ENCODE peak calls at places on chromosomes 1 and 21, in five cellular contexts. I is neuronal stem cell, G is IMR-90, F is trophoblast cell, E is H1. W is an unnamed sample.
A peak's percentile ranks its signal among the peaks of the same experiment; 100 is the strongest.

GRCh38 chr1:248813546-248813945 is 12.2 kb downstream of the SH3BP5L start:
- DNase-seq in I (no peak), G (no peak), F (no peak), E (no peak), W (no peak)

GRCh38 chr1:192133350-192133950 is 24.8 kb upstream of the RGS18 start:
- DNase-seq in G (peak; percentile 66), F (peak; percentile 74), E (no peak), I (no peak), W (no peak)

GRCh38 chr1:82446955-82447354 is 646.2 kb downstream of the ADGRL2 start:
- DNase-seq in F (no peak), G (no peak), E (no peak), I (no peak), W (no peak)

GRCh38 chr1:204091066-204091465 is 18.2 kb downstream of the SOX13 start:
- DNase-seq in F (no peak), E (no peak), G (no peak), I (no peak), W (no peak)

GRCh38 chr1:36879613-36880012 is 154.7 kb downstream of the GRIK3 start:
- DNase-seq in I (no peak), G (no peak), E (no peak), F (no peak), W (no peak)

GRCh38 chr1:246776923-246777322 is 52.7 kb downstream of the SCCPDH start:
- DNase-seq in G (no peak), F (no peak), E (no peak), I (no peak), W (no peak)

GRCh38 chr21:35150562-35151226 is 101.6 kb upstream of the RUNX1 start:
- DNase-seq in G (peak; percentile 73), F (no peak), E (no peak), I (no peak), W (peak; percentile 39)

GRCh38 chr21:23475518-23476189 is 2131.6 kb downstream of the MRPL39 start:
- DNase-seq in I (no peak), F (peak; percentile 52), E (no peak), G (no peak), W (no peak)

GRCh38 chr1:96643519-96643918 is 78.1 kb upstream of the PTBP2 start:
- DNase-seq in I (no peak), G (no peak), F (no peak), E (no peak), W (no peak)

GRCh38 chr1:181033128-181033798 is 520 bp upstream of the MR1 start:
- DNase-seq in I (no peak), E (no peak), F (peak; percentile 36), G (peak; percentile 35), W (peak; percentile 73)

GRCh38 chr1:177948336-177948972 is 21.4 kb downstream of the SEC16B start:
- DNase-seq in E (peak; percentile 29), G (peak; percentile 65), I (peak; percentile 67), F (peak; percentile 85), W (peak; percentile 75)

GRCh38 chr1:109564189-109564878 is 15.9 kb downstream of the GNAI3 start:
- DNase-seq in E (no peak), F (peak; percentile 73), G (no peak), I (no peak), W (no peak)

GRCh38 chr1:193654951-193655705 is 468.7 kb upstream of the B3GALT2 start:
- DNase-seq in E (no peak), I (no peak), G (peak; percentile 32), F (no peak), W (no peak)

GRCh38 chr1:188027613-188028012 is 1198.9 kb downstream of the PLA2G4A start:
- DNase-seq in I (no peak), F (peak; percentile 84), E (no peak), G (peak; percentile 97), W (peak; percentile 97)

GRCh38 chr1:172727956-172728603 is 69.2 kb downstream of the FASLG start:
- DNase-seq in F (peak; percentile 59), I (no peak), G (peak; percentile 29), E (no peak), W (peak; percentile 22)

GRCh38 chr1:235317179-235317578 is 10.8 kb downstream of the ARID4B start:
- DNase-seq in I (no peak), G (no peak), E (no peak), F (no peak), W (no peak)

GRCh38 chr1:203081465-203082355 is 4.1 kb downstream of the MYOG start:
- DNase-seq in E (no peak), I (no peak), G (no peak), F (no peak), W (no peak)

GRCh38 chr1:201013031-201013485 is 10.5 kb downstream of the KIF21B start:
- DNase-seq in F (no peak), I (no peak), G (no peak), E (no peak), W (no peak)

GRCh38 chr1:52288286-52288685 is 77.7 kb downstream of the CC2D1B start:
- DNase-seq in G (peak; percentile 64), I (no peak), E (no peak), F (peak; percentile 60), W (peak; percentile 15)

GRCh38 chr21:25039461-25040380 is 567.6 kb downstream of the MRPL39 start:
- DNase-seq in F (no peak), E (no peak), G (peak; percentile 5), I (peak; percentile 41), W (no peak)

GRCh38 chr21:20970691-20971090 is 27.5 kb upstream of the NCAM2 start:
- DNase-seq in F (no peak), G (no peak), I (no peak), E (no peak), W (no peak)

GRCh38 chr1:83052865-83053264 is 946.1 kb downstream of the TTLL7 start:
- DNase-seq in F (peak; percentile 19), E (no peak), I (no peak), G (no peak), W (no peak)

GRCh38 chr1:32321712-32322291 is 14.2 kb downstream of the MARCKSL1 start:
- DNase-seq in F (no peak), G (no peak), I (no peak), E (no peak), W (no peak)

GRCh38 chr1:36136535-36136934 is 11.5 kb upstream of the COL8A2 start:
- DNase-seq in E (no peak), G (peak; percentile 92), F (no peak), I (no peak), W (peak; percentile 30)

GRCh38 chr1:28807046-28807445 is 4.9 kb upstream of the OPRD1 start:
- DNase-seq in E (no peak), F (no peak), I (no peak), G (no peak), W (no peak)

GRCh38 chr1:63968663-63969460 is 195.0 kb downstream of the ROR1 start:
- DNase-seq in F (no peak), I (no peak), G (peak; percentile 54), E (no peak), W (peak; percentile 33)

GRCh38 chr1:183210678-183211077 is 24.6 kb downstream of the LAMC2 start:
- DNase-seq in F (no peak), E (no peak), G (no peak), I (no peak), W (no peak)

GRCh38 chr1:101026394-101026788 is 807 bp upstream of the DPH5 start:
- DNase-seq in G (no peak), E (no peak), F (no peak), I (no peak), W (no peak)

GRCh38 chr21:33931799-33932390 is 16.3 kb upstream of the ATP5PO start:
- DNase-seq in F (no peak), G (no peak), I (no peak), E (no peak), W (peak; percentile 55)

GRCh38 chr1:150236614-150236934 is 662 bp upstream of the ANP32E start:
- DNase-seq in G (no peak), I (no peak), E (no peak), F (no peak), W (no peak)

GRCh38 chr1:150234309-150234646 is 1.6 kb downstream of the ANP32E start:
- DNase-seq in F (no peak), I (no peak), E (no peak), G (no peak), W (no peak)

GRCh38 chr1:150235852-150236613 is at the start of gene ANP32E:
- DNase-seq in E (peak; percentile 94), G (peak; percentile 100), I (peak; percentile 99), F (peak; percentile 97), W (peak; percentile 100)

GRCh38 chr1:150234647-150235435 is 1.1 kb downstream of the ANP32E start:
- DNase-seq in I (peak; percentile 65), E (no peak), G (peak; percentile 60), F (peak; percentile 68), W (peak; percentile 90)

DNA sequence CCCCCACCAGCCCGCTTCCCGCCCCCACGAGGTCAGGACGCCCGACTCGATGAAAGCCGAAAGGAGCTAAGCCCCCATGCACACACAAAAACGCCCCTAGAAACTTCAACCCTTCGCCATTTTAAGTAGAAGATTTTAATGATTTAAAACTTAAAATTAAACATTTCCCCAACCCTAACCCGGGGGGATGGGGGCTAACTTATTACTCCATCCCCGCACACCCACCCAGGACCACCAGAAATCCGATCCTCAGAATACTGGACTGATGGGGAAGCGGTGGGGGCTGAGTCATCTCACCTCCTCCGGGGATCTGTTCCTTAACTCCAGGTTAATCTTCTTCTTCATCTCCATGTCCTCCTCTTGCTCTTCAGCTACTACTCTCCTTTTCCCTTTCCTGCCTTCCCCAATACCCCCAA is 468 bp downstream of the ANP32E start:
- DNase-seq in E (no peak), G (no peak), F (peak; percentile 41), I (no peak), W (no peak)
- H4K91ac ChIP-seq in E (peak overlapping the region; percentile 17), G (peak overlapping the region; percentile 7), F (peak overlapping the region; percentile 67), I (no peak overlapping the region), W (no peak overlapping the region)

GRCh38 chr1:19884312-19884711 is 2.1 kb downstream of the OTUD3 start:
- DNase-seq in G (no peak), E (no peak), F (peak; percentile 50), I (no peak), W (no peak)

GRCh38 chr1:19878637-19878985 is 3.6 kb upstream of the OTUD3 start:
- DNase-seq in E (no peak), F (peak; percentile 8), I (no peak), G (no peak), W (no peak)

GRCh38 chr1:19879227-19879626 is 3.0 kb upstream of the OTUD3 start:
- DNase-seq in I (no peak), E (no peak), G (no peak), F (no peak), W (no peak)

GRCh38 chr1:19885821-19886220 is 3.6 kb downstream of the OTUD3 start:
- DNase-seq in F (no peak), I (no peak), G (peak; percentile 38), E (no peak), W (no peak)

GRCh38 chr1:19882111-19883071 is at the start of gene OTUD3:
- DNase-seq in G (peak; percentile 97), E (peak; percentile 89), I (peak; percentile 99), F (peak; percentile 100), W (peak; percentile 98)
- H3K4me3 ChIP-seq in G (peak within 1 kb of the TSS; percentile 92), E (peak within 1 kb of the TSS; percentile 81), I (peak within 1 kb of the TSS; percentile 100), F (peak within 1 kb of the TSS; percentile 90), W (peak within 1 kb of the TSS; percentile 98)

GRCh38 chr1:150512846-150513245 is 2.7 kb upstream of the FALEC start:
- DNase-seq in I (no peak), E (no peak), F (no peak), G (no peak), W (peak; percentile 27)
- H3K4me2 ChIP-seq in I (no peak overlapping the region), E (no peak overlapping the region), F (no peak overlapping the region), G (no peak overlapping the region), W (no peak overlapping the region)

DNA sequence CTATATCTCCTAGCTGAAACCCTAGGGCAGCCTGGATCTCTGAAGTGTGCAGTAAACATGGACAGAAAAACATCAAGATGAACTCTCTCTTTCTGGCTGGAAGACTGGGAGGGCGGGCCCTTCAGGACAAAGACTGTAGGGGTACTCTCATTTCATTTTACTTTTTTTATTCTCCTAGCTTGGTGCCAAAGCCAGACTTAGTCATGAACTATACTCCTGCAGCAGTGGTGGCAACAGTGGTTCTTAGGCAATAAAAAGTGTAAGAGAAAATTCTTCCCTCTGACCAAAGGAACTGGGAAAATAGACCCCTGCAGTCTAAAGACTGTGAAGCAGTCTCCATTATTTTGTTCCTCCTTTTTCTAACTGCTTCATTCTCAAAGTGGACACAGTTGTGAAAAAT is 213.8 kb upstream of the JUN start:
- DNase-seq in I (no peak), F (no peak), E (no peak), G (no peak), W (no peak)
- H4K91ac ChIP-seq in I (no peak overlapping the region), F (no peak overlapping the region), E (no peak overlapping the region), G (no peak overlapping the region), W (no peak overlapping the region)

W was measured in mesenchymal stem cell.